ENCODE peak calls at places on chromosomes 6 and 20, in four cellular contexts. L is NB4, O is activated T-cell treated with anti-CD3 and anti-CD28 coated beads for 24 hours, V is NCI-H774. X is an unnamed sample.

GRCh38 chr6:17193376-17193775 is 87.8 kb upstream of the RBM24 start:
- DNase-seq in O (no peak), L (no peak), V (no peak), X (no peak)

GRCh38 chr6:41073968-41074691 is 1.4 kb downstream of the NFYA start:
- DNase-seq in V (no peak), O (no peak), L (peak; percentile 52), X (no peak)

GRCh38 chr6:32085759-32086458 is 23.2 kb downstream of the TNXB start:
- DNase-seq in O (no peak), V (no peak), L (peak; percentile 40), X (no peak)

GRCh38 chr6:129475477-129476247 is 234.3 kb downstream of the ARHGAP18 start:
- DNase-seq in V (no peak), O (no peak), L (no peak), X (no peak)

GRCh38 chr6:170605860-170606259 is 21.4 kb upstream of the PDCD2 start:
- DNase-seq in V (no peak), L (no peak), O (no peak), X (no peak)

GRCh38 chr6:119158057-119158848 is 79.8 kb upstream of the FAM184A start:
- DNase-seq in V (no peak), O (no peak), L (no peak), X (no peak)

GRCh38 chr20:37407117-37407566 is 61.2 kb downstream of the SRC start:
- DNase-seq in O (no peak), V (no peak), L (no peak), X (no peak)

GRCh38 chr6:116580198-116580597 is 8.9 kb downstream of the RWDD1 start:
- DNase-seq in L (no peak), V (no peak), O (no peak), X (no peak)

GRCh38 chr6:138418118-138418742 is 14.2 kb downstream of the HEBP2 start:
- DNase-seq in O (no peak), L (no peak), V (no peak), X (no peak)

GRCh38 chr6:75207211-75207984 is 1.5 kb upstream of the COL12A1 start:
- DNase-seq in V (no peak), O (no peak), L (no peak), X (peak; percentile 3)

GRCh38 chr6:27791182-27791939 is 120.8 kb downstream of the OR2B2 start:
- DNase-seq in L (peak; percentile 84), V (peak; percentile 79), O (peak; percentile 46), X (no peak)

GRCh38 chr6:143843689-143844405 is 709 bp downstream of the LTV1 start:
- DNase-seq in V (no peak), O (peak; percentile 3), L (peak; percentile 71), X (no peak)

GRCh38 chr20:33687370-33687915 is 1.3 kb upstream of the E2F1 start:
- DNase-seq in O (no peak), V (no peak), L (peak; percentile 97), X (no peak)

GRCh38 chr6:38673397-38674165 is 29.4 kb downstream of the GLO1 start:
- DNase-seq in O (peak; percentile 21), L (peak; percentile 57), V (no peak), X (no peak)

GRCh38 chr6:17905611-17906592 is 81.5 kb downstream of the KIF13A start:
- DNase-seq in O (no peak), V (no peak), L (no peak), X (no peak)

GRCh38 chr6:121851056-121851455 is 415.6 kb downstream of the GJA1 start:
- DNase-seq in O (no peak), V (no peak), L (no peak), X (no peak)